ENCODE peak calls at places on chromosomes 6 and 20, in five cellular contexts. One of them, this sample, is unnamed.

GRCh38 chr6:24646771-24647170 is 780 bp upstream of the KIAA0319 start:
- DNase-seq in mesenchymal stem cell: no peak
- DNase-seq in H9: no peak
- DNase-seq in H1: no peak
- DNase-seq in neuronal stem cell: no peak
- DNase-seq in this sample: peak; percentile 91

GRCh38 chr6:18343741-18344140 is 43.4 kb upstream of the RNF144B start:
- DNase-seq in H9: no peak
- DNase-seq in neuronal stem cell: no peak
- DNase-seq in H1: no peak
- DNase-seq in mesenchymal stem cell: peak; percentile 4
- DNase-seq in this sample: no peak

GRCh38 chr20:32052090-32052791 is at the start of gene HCK:
- DNase-seq in H1: peak; percentile 58
- DNase-seq in H9: no peak
- DNase-seq in neuronal stem cell: no peak
- DNase-seq in mesenchymal stem cell: no peak
- DNase-seq in this sample: no peak

GRCh38 chr6:25220853-25221252 is 58.3 kb upstream of the CARMIL1 start:
- DNase-seq in neuronal stem cell: no peak
- DNase-seq in mesenchymal stem cell: no peak
- DNase-seq in H1: no peak
- DNase-seq in H9: no peak
- DNase-seq in this sample: no peak

GRCh38 chr20:15297059-15297875 is 959.9 kb upstream of the FLRT3 start:
- DNase-seq in H9: no peak
- DNase-seq in H1: no peak
- DNase-seq in mesenchymal stem cell: no peak
- DNase-seq in neuronal stem cell: no peak
- DNase-seq in this sample: no peak

GRCh38 chr6:104418125-104418524 is 441.6 kb downstream of the HACE1 start:
- DNase-seq in mesenchymal stem cell: peak; percentile 29
- DNase-seq in neuronal stem cell: no peak
- DNase-seq in H1: no peak
- DNase-seq in H9: no peak
- DNase-seq in this sample: peak; percentile 3

GRCh38 chr20:35004749-35005462 is 49.2 kb downstream of the MYH7B start:
- DNase-seq in mesenchymal stem cell: no peak
- DNase-seq in H9: no peak
- DNase-seq in neuronal stem cell: no peak
- DNase-seq in H1: no peak
- DNase-seq in this sample: no peak

GRCh38 chr6:170345662-170346061 is 39.1 kb downstream of the FAM120B start:
- DNase-seq in neuronal stem cell: no peak
- DNase-seq in H1: no peak
- DNase-seq in H9: no peak
- DNase-seq in mesenchymal stem cell: peak; percentile 9
- DNase-seq in this sample: no peak

GRCh38 chr6:77986380-77987034 is 333.7 kb downstream of the MEI4 start:
- DNase-seq in neuronal stem cell: no peak
- DNase-seq in H1: no peak
- DNase-seq in H9: no peak
- DNase-seq in mesenchymal stem cell: no peak
- DNase-seq in this sample: no peak

GRCh38 chr6:133337312-133337711 is 96.2 kb downstream of the EYA4 start:
- DNase-seq in H9: no peak
- DNase-seq in H1: no peak
- DNase-seq in neuronal stem cell: no peak
- DNase-seq in mesenchymal stem cell: peak; percentile 56
- DNase-seq in this sample: no peak

GRCh38 chr20:23229989-23230388 is 120.6 kb upstream of the NXT1 start:
- DNase-seq in H1: peak; percentile 17
- DNase-seq in neuronal stem cell: no peak
- DNase-seq in H9: no peak
- DNase-seq in mesenchymal stem cell: no peak
- DNase-seq in this sample: no peak

GRCh38 chr20:47754301-47754700 is 31.0 kb downstream of the SULF2 start:
- DNase-seq in mesenchymal stem cell: no peak
- DNase-seq in neuronal stem cell: no peak
- DNase-seq in H1: no peak
- DNase-seq in H9: no peak
- DNase-seq in this sample: no peak

GRCh38 chr6:56293756-56294155 is 46.4 kb upstream of the COL21A1 start:
- DNase-seq in mesenchymal stem cell: no peak
- DNase-seq in H1: no peak
- DNase-seq in neuronal stem cell: no peak
- DNase-seq in H9: no peak
- DNase-seq in this sample: no peak

GRCh38 chr6:111995409-111995808 is 58.5 kb upstream of the CCN6 start:
- DNase-seq in H9: no peak
- DNase-seq in H1: no peak
- DNase-seq in neuronal stem cell: no peak
- DNase-seq in mesenchymal stem cell: no peak
- DNase-seq in this sample: no peak

GRCh38 chr6:170062209-170062903 is 228.5 kb downstream of the DLL1 start:
- DNase-seq in H9: no peak
- DNase-seq in mesenchymal stem cell: no peak
- DNase-seq in neuronal stem cell: no peak
- DNase-seq in H1: peak; percentile 43
- DNase-seq in this sample: no peak

GRCh38 chr6:12381587-12381986 is 91.4 kb downstream of the EDN1 start:
- DNase-seq in mesenchymal stem cell: no peak
- DNase-seq in neuronal stem cell: no peak
- DNase-seq in H9: no peak
- DNase-seq in H1: no peak
- DNase-seq in this sample: no peak

GRCh38 chr6:132684267-132684666 is 25.3 kb upstream of the TAAR1 start:
- DNase-seq in H1: no peak
- DNase-seq in H9: no peak
- DNase-seq in neuronal stem cell: no peak
- DNase-seq in mesenchymal stem cell: peak; percentile 6
- DNase-seq in this sample: peak; percentile 21

GRCh38 chr6:71480577-71480976 is 192.0 kb downstream of the OGFRL1 start:
- DNase-seq in mesenchymal stem cell: no peak
- DNase-seq in H1: no peak
- DNase-seq in neuronal stem cell: no peak
- DNase-seq in H9: no peak
- DNase-seq in this sample: no peak

GRCh38 chr6:71481021-71481420 is 192.4 kb downstream of the OGFRL1 start:
- DNase-seq in neuronal stem cell: no peak
- DNase-seq in H9: no peak
- DNase-seq in mesenchymal stem cell: no peak
- DNase-seq in H1: no peak
- DNase-seq in this sample: no peak

GRCh38 chr6:71476371-71476770 is 187.8 kb downstream of the OGFRL1 start:
- DNase-seq in neuronal stem cell: no peak
- DNase-seq in H9: no peak
- DNase-seq in mesenchymal stem cell: no peak
- DNase-seq in H1: no peak
- DNase-seq in this sample: no peak

GRCh38 chr6:71476872-71477271 is 188.3 kb downstream of the OGFRL1 start:
- DNase-seq in mesenchymal stem cell: no peak
- DNase-seq in neuronal stem cell: no peak
- DNase-seq in H1: no peak
- DNase-seq in H9: no peak
- DNase-seq in this sample: no peak

GRCh38 chr6:71478834-71479541 is 190.4 kb downstream of the OGFRL1 start:
- DNase-seq in mesenchymal stem cell: peak; percentile 74
- DNase-seq in H1: no peak
- DNase-seq in neuronal stem cell: no peak
- DNase-seq in H9: no peak
- DNase-seq in this sample: no peak
- H3K23ac ChIP-seq in mesenchymal stem cell: no peak overlapping the region
- H3K23ac ChIP-seq in H1: no peak overlapping the region
- H3K23ac ChIP-seq in neuronal stem cell: no peak overlapping the region
- H3K23ac ChIP-seq in H9: no peak overlapping the region
- H3K23ac ChIP-seq in this sample: no peak overlapping the region

GRCh38 chr6:161644521-161644920 is 370.7 kb upstream of the AGPAT4 start:
- DNase-seq in H9: no peak
- DNase-seq in neuronal stem cell: no peak
- DNase-seq in mesenchymal stem cell: no peak
- DNase-seq in H1: no peak
- DNase-seq in this sample: no peak
- H2BK12ac ChIP-seq in H9: no peak overlapping the region
- H2BK12ac ChIP-seq in neuronal stem cell: no peak overlapping the region
- H2BK12ac ChIP-seq in mesenchymal stem cell: no peak overlapping the region
- H2BK12ac ChIP-seq in H1: no peak overlapping the region
- H2BK12ac ChIP-seq in this sample: no peak overlapping the region

GRCh38 chr6:72636786-72637185 is 14.9 kb downstream of the KCNQ5 start:
- DNase-seq in H9: no peak
- DNase-seq in H1: no peak
- DNase-seq in neuronal stem cell: no peak
- DNase-seq in mesenchymal stem cell: no peak
- DNase-seq in this sample: no peak

GRCh38 chr6:72636215-72636614 is 14.4 kb downstream of the KCNQ5 start:
- DNase-seq in H9: no peak
- DNase-seq in mesenchymal stem cell: no peak
- DNase-seq in neuronal stem cell: no peak
- DNase-seq in H1: no peak
- DNase-seq in this sample: no peak

GRCh38 chr6:72626126-72626525 is 4.3 kb downstream of the KCNQ5 start:
- DNase-seq in neuronal stem cell: no peak
- DNase-seq in H1: no peak
- DNase-seq in H9: no peak
- DNase-seq in mesenchymal stem cell: no peak
- DNase-seq in this sample: no peak

GRCh38 chr6:72635636-72636035 is 13.8 kb downstream of the KCNQ5 start:
- DNase-seq in H1: no peak
- DNase-seq in mesenchymal stem cell: no peak
- DNase-seq in H9: no peak
- DNase-seq in neuronal stem cell: no peak
- DNase-seq in this sample: no peak

GRCh38 chr6:72631480-72631879 is 9.6 kb downstream of the KCNQ5 start:
- DNase-seq in H9: no peak
- DNase-seq in mesenchymal stem cell: no peak
- DNase-seq in neuronal stem cell: no peak
- DNase-seq in H1: no peak
- DNase-seq in this sample: no peak
- H3K23ac ChIP-seq in H9: no peak overlapping the region
- H3K23ac ChIP-seq in mesenchymal stem cell: no peak overlapping the region
- H3K23ac ChIP-seq in neuronal stem cell: no peak overlapping the region
- H3K23ac ChIP-seq in H1: no peak overlapping the region
- H3K23ac ChIP-seq in this sample: no peak overlapping the region

GRCh38 chr6:160328447-160328846 is 19.7 kb upstream of the SLC22A3 start:
- DNase-seq in H9: no peak
- DNase-seq in neuronal stem cell: no peak
- DNase-seq in H1: no peak
- DNase-seq in mesenchymal stem cell: no peak
- DNase-seq in this sample: no peak
- H2BK12ac ChIP-seq in H9: no peak overlapping the region
- H2BK12ac ChIP-seq in neuronal stem cell: no peak overlapping the region
- H2BK12ac ChIP-seq in H1: no peak overlapping the region
- H2BK12ac ChIP-seq in mesenchymal stem cell: no peak overlapping the region
- H2BK12ac ChIP-seq in this sample: no peak overlapping the region

GRCh38 chr6:13573669-13574110 is 711 bp upstream of the SIRT5 start:
- DNase-seq in H1: no peak
- DNase-seq in neuronal stem cell: peak; percentile 27
- DNase-seq in mesenchymal stem cell: peak; percentile 56
- DNase-seq in H9: peak; percentile 46
- DNase-seq in this sample: peak; percentile 63

GRCh38 chr6:13574149-13574570 is 241 bp upstream of the SIRT5 start:
- DNase-seq in H1: peak; percentile 91
- DNase-seq in H9: peak; percentile 96
- DNase-seq in neuronal stem cell: peak; percentile 95
- DNase-seq in mesenchymal stem cell: peak; percentile 89
- DNase-seq in this sample: peak; percentile 89

GRCh38 chr6:13575377-13575775 is 975 bp downstream of the SIRT5 start:
- DNase-seq in neuronal stem cell: no peak
- DNase-seq in mesenchymal stem cell: no peak
- DNase-seq in H1: no peak
- DNase-seq in H9: no peak
- DNase-seq in this sample: no peak

GRCh38 chr6:13576017-13576416 is 1.6 kb downstream of the SIRT5 start:
- DNase-seq in mesenchymal stem cell: no peak
- DNase-seq in H1: no peak
- DNase-seq in H9: no peak
- DNase-seq in neuronal stem cell: no peak
- DNase-seq in this sample: no peak

GRCh38 chr6:13574571-13575376 is at the start of gene SIRT5:
- DNase-seq in mesenchymal stem cell: peak; percentile 91
- DNase-seq in neuronal stem cell: peak; percentile 82
- DNase-seq in H1: peak; percentile 88
- DNase-seq in H9: peak; percentile 92
- DNase-seq in this sample: peak; percentile 93
- H3K23ac ChIP-seq in mesenchymal stem cell: peak within 1 kb of the TSS; percentile 97
- H3K23ac ChIP-seq in neuronal stem cell: peak within 1 kb of the TSS; percentile 99
- H3K23ac ChIP-seq in H1: no peak within 1 kb of the TSS
- H3K23ac ChIP-seq in H9: no peak within 1 kb of the TSS
- H3K23ac ChIP-seq in this sample: no peak within 1 kb of the TSS

DNA sequence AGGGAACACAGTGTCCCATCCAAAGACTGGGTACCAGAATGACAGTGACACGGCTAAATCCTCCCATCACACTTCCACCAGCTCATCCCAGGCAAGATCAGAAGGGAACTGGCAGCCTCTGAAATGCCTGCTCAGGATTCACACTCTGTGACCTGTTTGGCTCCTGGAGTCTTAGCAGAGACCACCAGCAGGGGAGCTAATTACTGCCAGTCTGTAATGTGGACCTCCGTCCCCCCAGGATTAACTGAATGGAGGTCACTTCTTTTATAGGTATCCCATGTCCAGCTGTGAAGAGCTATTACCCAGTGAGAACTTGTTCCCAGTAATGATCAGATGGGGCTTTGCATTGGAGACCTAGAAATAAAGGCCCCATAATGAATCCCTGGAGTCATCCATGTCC is 45.2 kb downstream of the DEFB114 start:
- DNase-seq in mesenchymal stem cell: no peak
- DNase-seq in neuronal stem cell: peak; percentile 59
- DNase-seq in H9: peak; percentile 55
- DNase-seq in H1: no peak
- DNase-seq in this sample: no peak
- H2BK12ac ChIP-seq in mesenchymal stem cell: no peak overlapping the region
- H2BK12ac ChIP-seq in neuronal stem cell: no peak overlapping the region
- H2BK12ac ChIP-seq in H9: no peak overlapping the region
- H2BK12ac ChIP-seq in H1: no peak overlapping the region
- H2BK12ac ChIP-seq in this sample: no peak overlapping the region

DNA sequence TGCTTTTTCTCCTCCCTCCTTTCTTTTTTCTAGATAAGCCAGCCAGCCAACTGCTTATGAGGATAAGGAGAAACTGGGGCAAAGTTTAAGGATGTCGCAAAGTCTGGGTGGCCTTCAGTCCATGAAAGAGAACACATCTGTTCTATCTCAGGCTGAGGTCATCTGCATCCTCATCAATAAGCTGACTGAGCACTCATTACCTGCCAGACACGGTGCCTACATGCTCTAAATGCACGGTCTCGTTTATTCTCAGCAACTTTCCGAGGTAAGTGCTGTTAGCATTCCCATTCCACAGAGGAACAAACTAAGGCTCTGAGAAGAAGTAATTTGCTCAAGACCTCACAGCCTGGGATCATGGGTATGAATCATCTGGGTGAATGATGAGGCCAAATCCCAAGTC is 133.1 kb downstream of the BCAS1 start:
- DNase-seq in mesenchymal stem cell: no peak
- DNase-seq in neuronal stem cell: no peak
- DNase-seq in H1: peak; percentile 17
- DNase-seq in H9: no peak
- DNase-seq in this sample: no peak
- H3K23ac ChIP-seq in mesenchymal stem cell: no peak overlapping the region
- H3K23ac ChIP-seq in neuronal stem cell: no peak overlapping the region
- H3K23ac ChIP-seq in H1: no peak overlapping the region
- H3K23ac ChIP-seq in H9: no peak overlapping the region
- H3K23ac ChIP-seq in this sample: no peak overlapping the region

This sample was measured in trophoblast cell.